ENCODE peak calls at places on chromosomes 16 and 17, in nine cellular contexts. V is stomach; D is heart left ventricle; C is psoas muscle; Z is kidney; A is fibroblast of lung; S is transverse colon; E is H7; T is CD8-positive, alpha-beta memory T cell. F is an unnamed sample. For H3K36me3, the result is how much of the 10 kb centered on the place peaks cover.

GRCh38 chr17:27245230-27245696 is 48.7 kb upstream of the WSB1 start:
- DNase-seq in V (peak), D (peak), C (peak), Z (peak), A (peak), S (peak), E (peak), T (peak), F (peak)

GRCh38 chr17:43584666-43585102 is 38.5 kb upstream of the ETV4 start:
- DNase-seq in V (no peak), D (no peak), C (no peak), Z (no peak), A (no peak), S (no peak), E (no peak), T (no peak), F (no peak)

GRCh38 chr17:79818026-79818758 is 21.0 kb downstream of the CBX4 start:
- DNase-seq in V (no peak), D (no peak), C (no peak), Z (no peak), A (no peak), S (no peak), E (no peak), T (no peak), F (no peak)

GRCh38 chr16:23679986-23680336 is 1.3 kb downstream of the PLK1 start:
- DNase-seq in V (no peak), D (no peak), C (no peak), Z (no peak), A (no peak), S (no peak), E (peak), T (no peak), F (no peak)

GRCh38 chr17:70374496-70374895 is 205.2 kb downstream of the KCNJ2 start:
- DNase-seq in V (no peak), D (no peak), C (no peak), Z (no peak), A (no peak), S (no peak), E (no peak), T (no peak), F (no peak)

GRCh38 chr17:2708585-2709172 is 2.9 kb downstream of the CLUH start:
- DNase-seq in V (no peak), D (no peak), C (no peak), Z (peak), A (no peak), S (no peak), E (peak), T (no peak), F (no peak)

GRCh38 chr16:64579712-64580111 is 542.2 kb downstream of the CDH11 start:
- DNase-seq in V (no peak), D (no peak), C (no peak), Z (no peak), A (no peak), S (no peak), E (no peak), T (no peak), F (no peak)

GRCh38 chr17:31571124-31571892 is 179.8 kb downstream of the RAB11FIP4 start:
- DNase-seq in V (peak), D (peak), C (peak), Z (peak), A (peak), S (peak), E (peak), T (no peak), F (no peak)

GRCh38 chr16:83771306-83771942 is 36.4 kb upstream of the HSBP1 start:
- DNase-seq in V (peak), D (peak), C (peak), Z (peak), A (no peak), S (no peak), E (no peak), T (no peak), F (no peak)

GRCh38 chr16:49563666-49564065 is 190.1 kb downstream of the C16orf78 start:
- DNase-seq in V (no peak), D (no peak), C (no peak), Z (no peak), A (no peak), S (no peak), E (no peak), T (no peak), F (no peak)

GRCh38 chr17:7632492-7632894 is 2.6 kb downstream of the SHBG start:
- DNase-seq in V (peak), D (no peak), C (no peak), Z (no peak), A (peak), S (peak), E (peak), T (no peak), F (peak)

GRCh38 chr17:53844476-53845107 is 21.9 kb downstream of the KIF2B start:
- DNase-seq in V (no peak), D (no peak), C (no peak), Z (no peak), A (no peak), S (no peak), E (no peak), T (no peak), F (no peak)

GRCh38 chr16:72015124-72015523 is 6.6 kb downstream of the DHODH start:
- DNase-seq in V (peak), D (no peak), C (no peak), Z (no peak), A (no peak), S (no peak), E (no peak), T (no peak), F (no peak)

GRCh38 chr16:86732621-86733297 is 154.4 kb downstream of the FOXL1 start:
- DNase-seq in V (no peak), D (no peak), C (no peak), Z (no peak), A (peak), S (no peak), E (peak), T (no peak), F (no peak)

GRCh38 chr17:58822148-58823050 is 66.7 kb downstream of the PPM1E start:
- DNase-seq in V (no peak), D (no peak), C (no peak), Z (no peak), A (peak), S (no peak), E (no peak), T (no peak), F (no peak)

GRCh38 chr17:4098516-4099209 is 44.2 kb downstream of the ZZEF1 start:
- DNase-seq in V (no peak), D (no peak), C (no peak), Z (no peak), A (no peak), S (no peak), E (no peak), T (no peak), F (no peak)

GRCh38 chr17:40325156-40326013 is 16.4 kb downstream of the RARA start:
- DNase-seq in V (no peak), D (peak), C (peak), Z (peak), A (no peak), S (no peak), E (no peak), T (no peak), F (peak)

GRCh38 chr17:61065263-61065773 is 334.3 kb upstream of the TBX2 start:
- DNase-seq in V (no peak), D (no peak), C (no peak), Z (no peak), A (peak), S (no peak), E (peak), T (no peak), F (no peak)

GRCh38 chr17:18143044-18143936 is 34.7 kb downstream of the MYO15A start:
- DNase-seq in V (no peak), D (no peak), C (no peak), Z (peak), A (peak), S (no peak), E (peak), T (no peak), F (no peak)

GRCh38 chr17:56026894-56027293 is 126.4 kb upstream of the ANKFN1 start:
- DNase-seq in V (no peak), D (no peak), C (no peak), Z (no peak), A (no peak), S (no peak), E (no peak), T (no peak), F (no peak)

GRCh38 chr17:2092253-2092652 is 37.4 kb downstream of the HIC1 start:
- DNase-seq in V (no peak), D (no peak), C (no peak), Z (no peak), A (no peak), S (no peak), E (peak), T (no peak), F (no peak)

GRCh38 chr16:9657659-9658058 is 524.6 kb downstream of the GRIN2A start:
- DNase-seq in V (no peak), D (no peak), C (no peak), Z (no peak), A (no peak), S (no peak), E (no peak), T (no peak), F (no peak)

GRCh38 chr16:31404353-31405064 is 11.4 kb downstream of the ITGAD start:
- DNase-seq in V (no peak), D (no peak), C (no peak), Z (no peak), A (no peak), S (no peak), E (no peak), T (no peak), F (no peak)

GRCh38 chr16:8567355-8568230 is 22.7 kb downstream of the TMEM114 start:
- DNase-seq in V (peak), D (peak), C (peak), Z (no peak), A (peak), S (peak), E (peak), T (peak), F (peak)

GRCh38 chr16:78936060-78936459 is 664.5 kb downstream of the MAF start:
- DNase-seq in V (no peak), D (no peak), C (no peak), Z (no peak), A (no peak), S (no peak), E (no peak), T (no peak), F (no peak)

GRCh38 chr17:39404542-39405378 is 3.3 kb upstream of the FBXL20 start:
- DNase-seq in V (no peak), D (no peak), C (no peak), Z (no peak), A (peak), S (no peak), E (no peak), T (no peak), F (no peak)

GRCh38 chr17:2238432-2239169 is 65.0 kb downstream of the SMG6 start:
- DNase-seq in V (no peak), D (peak), C (peak), Z (no peak), A (no peak), S (peak), E (no peak), T (no peak), F (no peak)

GRCh38 chr16:11612110-11612981 is 25.6 kb upstream of the LITAF start:
- DNase-seq in V (peak), D (peak), C (no peak), Z (peak), A (no peak), S (peak), E (peak), T (no peak), F (no peak)

GRCh38 chr17:4968166-4968915 is 724 bp upstream of the SPAG7 start:
- DNase-seq in V (no peak), D (no peak), C (no peak), Z (peak), A (no peak), S (no peak), E (peak), T (no peak), F (no peak)

GRCh38 chr17:21007646-21008045 is 35.2 kb downstream of the USP22 start:
- DNase-seq in V (no peak), D (no peak), C (peak), Z (peak), A (no peak), S (no peak), E (no peak), T (no peak), F (no peak)

GRCh38 chr16:50517450-50518252 is 30.5 kb upstream of the NKD1 start:
- DNase-seq in V (peak), D (no peak), C (no peak), Z (no peak), A (no peak), S (no peak), E (no peak), T (no peak), F (no peak)

GRCh38 chr17:31842416-31843381 is 16.3 kb downstream of the COPRS start:
- DNase-seq in V (peak), D (peak), C (peak), Z (peak), A (peak), S (peak), E (peak), T (peak), F (peak)

GRCh38 chr17:81315170-81315884 is 20.2 kb upstream of the SLC38A10 start:
- DNase-seq in V (no peak), D (no peak), C (peak), Z (no peak), A (no peak), S (no peak), E (no peak), T (no peak), F (no peak)

DNA sequence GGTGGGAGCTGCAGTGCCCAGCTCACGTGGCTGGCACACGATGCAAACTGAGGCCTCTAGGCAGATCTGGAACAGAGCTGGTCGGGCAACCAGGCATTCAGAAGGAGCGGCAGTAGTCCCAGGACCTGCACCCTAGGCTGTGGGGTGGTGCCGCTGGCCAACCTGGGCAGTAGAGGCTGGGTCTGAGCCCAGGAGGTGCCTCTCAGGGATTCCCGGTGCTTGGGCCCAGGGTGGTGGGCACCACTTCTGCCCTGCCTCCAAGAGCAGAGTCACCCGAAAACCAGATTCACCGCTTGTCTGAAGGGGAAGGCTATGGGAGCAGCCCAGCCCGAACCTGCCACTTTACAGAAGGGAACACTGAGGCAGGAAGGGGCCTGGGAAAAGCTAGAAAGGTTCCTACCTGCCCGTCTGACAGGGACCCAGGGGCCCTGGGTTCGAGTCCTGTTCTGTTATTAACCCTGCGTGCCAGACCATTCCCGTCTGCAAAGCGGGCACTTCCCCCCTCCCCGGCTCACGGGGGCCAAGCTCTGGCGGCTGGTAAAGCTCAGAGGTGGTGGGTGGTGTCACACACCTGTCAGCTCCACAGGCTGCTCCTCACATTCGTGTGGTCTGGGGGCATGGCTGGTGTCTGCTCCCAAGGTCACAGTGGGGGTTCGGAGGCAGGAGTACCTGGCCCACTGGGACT is 16.9 kb downstream of the GLIS2 start:
- DNase-seq in V (no peak), D (no peak), C (no peak), Z (no peak), A (no peak), S (no peak), E (no peak), T (no peak), F (no peak)
- H3K36me3 ChIP-seq in V (half or more), D (half or more), C (under half), Z (under half), A (under half), S (under half), E (under half), T (under half), F (under half)

DNA sequence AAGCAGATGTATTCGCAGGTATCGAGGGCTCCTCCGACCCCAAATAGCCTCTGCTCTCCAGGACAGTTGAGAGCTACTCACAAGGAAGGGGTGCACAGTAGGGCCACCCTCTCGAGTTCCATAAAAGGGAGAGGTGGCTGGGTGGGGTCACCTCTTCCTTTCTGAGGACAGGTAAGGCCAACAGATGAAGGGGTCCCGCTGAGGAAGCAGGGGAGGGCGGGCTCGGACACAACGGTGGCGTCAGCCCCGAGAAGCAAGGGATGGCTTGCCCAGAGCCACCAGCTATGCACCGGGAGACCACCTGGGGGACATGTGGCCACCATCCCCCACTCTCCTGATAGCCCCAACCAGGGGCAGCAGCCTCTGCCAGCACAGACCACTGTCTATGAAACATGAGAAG is 15.1 kb upstream of the CYTH1 start:
- DNase-seq in V (no peak), D (no peak), C (no peak), Z (peak), A (no peak), S (no peak), E (no peak), T (no peak), F (no peak)
- H3K36me3 ChIP-seq in V (half or more), D (half or more), C (under half), Z (under half), A (under half), S (under half), E (under half), T (half or more), F (half or more)

GRCh38 chr16:74466872-74467271 is 45.6 kb upstream of the CLEC18B start:
- DNase-seq in V (no peak), D (no peak), C (no peak), Z (no peak), A (no peak), S (no peak), E (no peak), T (no peak), F (peak)

GRCh38 chr16:74468807-74469511 is 47.7 kb upstream of the CLEC18B start:
- DNase-seq in V (no peak), D (no peak), C (no peak), Z (no peak), A (no peak), S (no peak), E (no peak), T (no peak), F (no peak)

GRCh38 chr16:74469946-74470478 is 48.7 kb upstream of the CLEC18B start:
- DNase-seq in V (no peak), D (no peak), C (no peak), Z (no peak), A (no peak), S (no peak), E (no peak), T (no peak), F (no peak)

GRCh38 chr16:74477226-74477625 is 55.9 kb upstream of the CLEC18B start:
- DNase-seq in V (no peak), D (no peak), C (no peak), Z (no peak), A (no peak), S (no peak), E (no peak), T (no peak), F (no peak)

GRCh38 chr16:74472010-74472409 is 50.7 kb upstream of the CLEC18B start:
- DNase-seq in V (no peak), D (no peak), C (no peak), Z (no peak), A (no peak), S (no peak), E (no peak), T (no peak), F (no peak)
- H3K36me3 ChIP-seq in V (half or more), D (half or more), C (under half), Z (half or more), A (under half), S (under half), E (under half), T (half or more), F (half or more)

GRCh38 chr16:1766701-1767100 is 4.6 kb downstream of the NME3 start:
- DNase-seq in V (no peak), D (no peak), C (no peak), Z (no peak), A (no peak), S (no peak), E (no peak), T (no peak), F (no peak)

GRCh38 chr16:1768061-1768766 is 3.1 kb downstream of the NME3 start:
- DNase-seq in V (no peak), D (no peak), C (no peak), Z (no peak), A (no peak), S (no peak), E (no peak), T (no peak), F (no peak)

GRCh38 chr16:1766231-1766630 is 5.1 kb downstream of the NME3 start:
- DNase-seq in V (no peak), D (no peak), C (no peak), Z (no peak), A (no peak), S (no peak), E (no peak), T (no peak), F (no peak)

GRCh38 chr16:1765826-1766225 is 5.5 kb downstream of the NME3 start:
- DNase-seq in V (no peak), D (no peak), C (no peak), Z (no peak), A (no peak), S (no peak), E (no peak), T (no peak), F (no peak)

GRCh38 chr16:1767116-1767994 is 4.0 kb downstream of the NME3 start:
- DNase-seq in V (no peak), D (no peak), C (no peak), Z (no peak), A (no peak), S (no peak), E (no peak), T (no peak), F (no peak)
- H3K36me3 ChIP-seq in V (half or more), D (half or more), C (under half), Z (under half), A (under half), S (under half), E (under half), T (under half), F (under half)

DNA sequence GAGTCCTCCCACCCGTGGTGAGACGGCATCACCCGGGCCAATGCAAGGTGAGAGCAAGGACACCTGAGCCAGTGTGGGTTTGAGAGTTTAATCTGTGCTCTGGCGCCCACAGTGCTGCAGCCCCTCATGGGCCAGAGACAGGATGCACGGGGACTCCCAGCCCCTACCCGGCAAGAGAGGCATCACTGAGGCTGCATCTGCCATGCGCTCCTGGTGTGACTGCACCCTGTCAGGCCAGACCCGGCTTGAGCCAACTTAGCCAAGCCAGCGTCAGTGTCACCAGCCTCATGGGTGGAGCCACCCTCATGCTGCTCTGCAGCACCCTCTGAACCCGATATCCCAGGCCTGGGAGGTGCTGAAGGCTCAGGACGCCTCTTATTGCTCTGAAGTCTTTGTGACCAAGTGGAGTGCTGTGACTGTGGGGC is 1.3 kb upstream of the BRICD5 start:
- DNase-seq in V (no peak), D (no peak), C (no peak), Z (peak), A (no peak), S (no peak), E (no peak), T (no peak), F (no peak)
- H3K36me3 ChIP-seq in V (under half), D (under half), C (under half), Z (under half), A (under half), S (under half), E (under half), T (under half), F (under half)

DNA sequence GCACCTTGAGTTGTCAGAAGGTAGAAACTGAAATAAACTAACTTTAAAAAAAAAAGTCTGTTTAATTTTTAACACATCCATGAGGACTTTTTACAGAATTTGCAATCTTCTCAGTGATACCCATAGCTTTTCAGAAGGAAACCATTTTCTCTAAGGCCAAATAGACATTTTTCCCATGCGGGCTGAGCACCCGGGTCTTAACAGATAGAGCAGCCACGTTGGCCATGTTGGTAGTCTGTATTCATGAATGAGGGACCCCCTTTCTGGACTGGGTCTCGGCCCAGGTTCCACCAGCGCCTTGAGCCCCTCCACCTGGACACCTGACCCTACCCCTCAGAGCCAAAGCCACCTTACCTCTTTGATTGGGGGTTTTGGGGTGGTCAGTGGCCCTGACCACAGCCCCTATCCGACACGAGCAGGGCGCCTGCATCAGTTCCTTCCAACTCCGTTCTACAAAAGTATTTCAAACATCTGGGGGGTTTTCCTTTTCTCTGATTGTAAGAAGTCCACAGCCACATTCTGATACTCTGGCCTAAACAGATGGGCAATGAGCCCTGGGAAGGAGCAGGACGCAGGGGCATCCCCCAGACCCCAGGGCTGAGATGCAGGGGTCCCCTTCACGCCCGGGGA is 18.0 kb downstream of the CIBAR2 start:
- DNase-seq in V (no peak), D (no peak), C (no peak), Z (no peak), A (no peak), S (no peak), E (peak), T (no peak), F (no peak)
- H3K36me3 ChIP-seq in V (under half), D (under half), C (under half), Z (under half), A (under half), S (under half), E (under half), T (under half), F (under half)